ENCODE peak calls at places on chromosomes 16 and 17, in nine cellular contexts. L, G, S, A, W, K, C, D and Q are unnamed samples.

GRCh38 chr16:84985079-84986065 is 26.0 kb downstream of the ZDHHC7 start:
- DNase-seq in L (no peak), G (no peak), S (no peak), A (no peak), W (no peak), K (no peak), C (no peak), D (no peak), Q (no peak)

GRCh38 chr17:10162034-10162433 is 36.4 kb downstream of the GAS7 start:
- DNase-seq in L (no peak), G (no peak), S (no peak), A (no peak), W (no peak), K (peak; percentile 44), C (no peak), D (no peak), Q (no peak)

GRCh38 chr16:7330709-7331108 is 1.9 kb upstream of the RBFOX1 start:
- DNase-seq in L (no peak), G (no peak), S (no peak), A (no peak), W (no peak), K (no peak), C (no peak), D (no peak), Q (no peak)

GRCh38 chr16:31529398-31530312 is 2.0 kb downstream of the AHSP start:
- DNase-seq in L (no peak), G (no peak), S (no peak), A (no peak), W (no peak), K (no peak), C (no peak), D (no peak), Q (no peak)

GRCh38 chr17:27756467-27757371 is 43.6 kb downstream of the NOS2 start:
- DNase-seq in L (peak; percentile 45), G (no peak), S (no peak), A (peak; percentile 80), W (no peak), K (peak; percentile 66), C (no peak), D (peak; percentile 42), Q (peak; percentile 21)

GRCh38 chr16:10521681-10522274 is 58.6 kb downstream of the EMP2 start:
- DNase-seq in L (peak; percentile 34), G (peak; percentile 12), S (peak; percentile 6), A (peak; percentile 59), W (no peak), K (peak; percentile 70), C (peak; percentile 76), D (peak; percentile 39), Q (no peak)

GRCh38 chr17:74268052-74268451 is 6.0 kb upstream of the DNAI2 start:
- DNase-seq in L (no peak), G (no peak), S (no peak), A (no peak), W (no peak), K (no peak), C (no peak), D (no peak), Q (no peak)

GRCh38 chr16:12262454-12263180 is 286.1 kb downstream of the SNX29 start:
- DNase-seq in L (no peak), G (no peak), S (no peak), A (no peak), W (no peak), K (no peak), C (no peak), D (no peak), Q (no peak)

GRCh38 chr17:47993031-47993546 is 22.2 kb downstream of the CDK5RAP3 start:
- DNase-seq in L (no peak), G (no peak), S (no peak), A (no peak), W (no peak), K (no peak), C (no peak), D (no peak), Q (no peak)

GRCh38 chr16:80751167-80751566 is 53.2 kb downstream of the CDYL2 start:
- DNase-seq in L (no peak), G (no peak), S (no peak), A (no peak), W (no peak), K (no peak), C (no peak), D (no peak), Q (no peak)

GRCh38 chr17:80691784-80692183 is 147.1 kb downstream of the RPTOR start:
- DNase-seq in L (no peak), G (no peak), S (no peak), A (no peak), W (no peak), K (no peak), C (no peak), D (no peak), Q (no peak)

GRCh38 chr17:19409509-19409908 is 1.5 kb upstream of the RNF112 start:
- DNase-seq in L (no peak), G (peak; percentile 59), S (no peak), A (no peak), W (no peak), K (no peak), C (no peak), D (no peak), Q (no peak)